ENCODE peak calls at places on chromosome 19, in eight cellular contexts. B is foreskin melanocyte; E is activated T-helper 2 cell treated with anti-CD3 and anti-CD28 coated beads, Interferon-gamma antibody, Interleukin-2, Interleukin-4, amounts not matched to agents 10 μg/mL and 5 μg/mL and 100 μg/mL, durations not matched to agents 14 hours and 24 hours and 36 hours; Z is heart left ventricle; O is M059J; M is AG04450; F is stomach; N is amniotic stem cell. S is an unnamed sample.

GRCh38 chr19:33191501-33191900 is 2.6 kb upstream of the LRP3 start:
- DNase-seq in E (no peak), M (no peak), F (no peak), B (no peak), Z (no peak), N (no peak), O (no peak), S (no peak)

GRCh38 chr19:19737559-19738332 is 4.8 kb upstream of the ZNF14 start:
- DNase-seq in F (no peak), Z (no peak), B (no peak), M (no peak), E (no peak), O (no peak), N (no peak), S (no peak)

GRCh38 chr19:2494447-2495129 is 18.7 kb downstream of the GADD45B start:
- DNase-seq in Z (peak; percentile 87), E (peak; percentile 39), O (peak; percentile 69), N (peak; percentile 55), M (no peak), B (peak; percentile 52), F (peak; percentile 80), S (peak; percentile 82)

GRCh38 chr19:41588497-41589209 is 12.7 kb downstream of the CEACAM21 start:
- DNase-seq in M (no peak), E (no peak), N (no peak), Z (no peak), O (peak; percentile 44), B (no peak), F (no peak), S (no peak)

GRCh38 chr19:49356382-49356781 is 5.8 kb downstream of the TEAD2 start:
- DNase-seq in M (no peak), Z (no peak), F (no peak), N (no peak), B (no peak), E (no peak), O (no peak), S (no peak)

GRCh38 chr19:35409191-35409590 is 38.3 kb downstream of the GPR42 start:
- DNase-seq in N (no peak), F (no peak), B (no peak), E (no peak), M (no peak), Z (no peak), O (no peak), S (no peak)

GRCh38 chr19:12749938-12750521 is 1.6 kb upstream of the BEST2 start:
- DNase-seq in Z (no peak), M (no peak), O (peak; percentile 70), B (peak; percentile 52), N (no peak), F (no peak), E (no peak), S (no peak)

GRCh38 chr19:45881082-45881908 is 4.6 kb downstream of the IRF2BP1 start:
- DNase-seq in F (no peak), O (no peak), E (no peak), Z (no peak), B (no peak), M (no peak), N (no peak), S (peak; percentile 42)

GRCh38 chr19:34323433-34324204 is 41.4 kb upstream of the GPI start:
- DNase-seq in M (no peak), F (no peak), E (no peak), O (no peak), Z (no peak), N (no peak), B (no peak), S (no peak)

GRCh38 chr19:47381121-47381520 is 32.0 kb downstream of the DHX34 start:
- DNase-seq in B (no peak), M (no peak), N (no peak), Z (no peak), F (no peak), O (no peak), E (no peak), S (no peak)

GRCh38 chr19:38849746-38850230 is at the start of gene HNRNPL:
- DNase-seq in Z (peak; percentile 99), E (peak; percentile 99), B (no peak), N (no peak), M (no peak), F (peak; percentile 99), O (no peak), S (no peak)

S was measured in body of pancreas.